ENCODE peak calls at places on chromosomes 16 and 17, in ten cellular contexts. R is transverse colon; A is uterus; B is CD4-positive, alpha-beta memory T cell; M is stomach; K is CD8-positive, alpha-beta T cell; Y is CD4-positive, alpha-beta T cell; C is A673; P is cardiac muscle cell; S is HCT116. X is an unnamed sample.

GRCh38 chr17:607341-608060 is 107.1 kb downstream of the VPS53 start:
- DNase-seq in R (no peak), A (no peak), B (no peak), M (no peak), K (no peak), Y (no peak), C (no peak), P (no peak), S (no peak), X (peak; percentile 37)

GRCh38 chr16:14672403-14672971 is 21.6 kb downstream of the PLA2G10 start:
- DNase-seq in R (peak; percentile 39), A (no peak), B (no peak), M (peak; percentile 53), K (no peak), Y (no peak), C (peak; percentile 13), P (peak; percentile 10), S (no peak), X (no peak)

GRCh38 chr17:42010898-42011516 is 6.2 kb downstream of the DNAJC7 start:
- DNase-seq in R (no peak), A (no peak), B (no peak), M (no peak), K (no peak), Y (no peak), C (peak; percentile 10), P (peak; percentile 57), S (no peak), X (no peak)

GRCh38 chr16:77805403-77805802 is 17.0 kb downstream of the VAT1L start:
- DNase-seq in R (no peak), A (no peak), B (no peak), M (no peak), K (no peak), Y (no peak), C (no peak), P (no peak), S (no peak), X (no peak)

GRCh38 chr16:78932395-78932794 is 668.1 kb downstream of the MAF start:
- DNase-seq in R (no peak), A (no peak), B (no peak), M (no peak), K (no peak), Y (no peak), C (no peak), P (no peak), S (no peak), X (no peak)

GRCh38 chr17:67636841-67637240 is 80.9 kb upstream of the NOL11 start:
- DNase-seq in R (no peak), A (no peak), B (no peak), M (no peak), K (no peak), Y (no peak), C (no peak), P (no peak), S (no peak), X (no peak)

GRCh38 chr17:45432405-45433113 is at the start of gene ARHGAP27:
- DNase-seq in R (peak; percentile 82), A (no peak), B (peak; percentile 38), M (peak; percentile 54), K (no peak), Y (no peak), C (no peak), P (peak; percentile 20), S (no peak), X (no peak)

GRCh38 chr17:64081802-64082799 is 47.8 kb downstream of the ERN1 start:
- DNase-seq in R (peak; percentile 34), A (no peak), B (peak; percentile 69), M (no peak), K (no peak), Y (no peak), C (peak; percentile 28), P (peak; percentile 82), S (peak; percentile 82), X (peak; percentile 85)

GRCh38 chr16:9007177-9007794 is 43.6 kb upstream of the USP7 start:
- DNase-seq in R (no peak), A (no peak), B (no peak), M (no peak), K (no peak), Y (no peak), C (peak; percentile 22), P (peak; percentile 12), S (no peak), X (no peak)

GRCh38 chr16:11692651-11693050 is 24.4 kb downstream of the SNN start:
- DNase-seq in R (no peak), A (no peak), B (no peak), M (no peak), K (no peak), Y (no peak), C (no peak), P (no peak), S (no peak), X (no peak)
- H3K27ac ChIP-seq in R (no peak overlapping the region), A (no peak overlapping the region), B (no peak overlapping the region), M (no peak overlapping the region), K (no peak overlapping the region), Y (no peak overlapping the region), C (no peak overlapping the region), P (no peak overlapping the region), S (no peak overlapping the region), X (no peak overlapping the region)

GRCh38 chr17:78715000-78715771 is 66.9 kb downstream of the CYTH1 start:
- DNase-seq in R (no peak), A (no peak), B (no peak), M (peak; percentile 22), K (no peak), Y (no peak), C (no peak), P (no peak), S (no peak), X (no peak)

GRCh38 chr17:78716292-78716691 is 65.8 kb downstream of the CYTH1 start:
- DNase-seq in R (no peak), A (no peak), B (no peak), M (no peak), K (no peak), Y (no peak), C (no peak), P (no peak), S (no peak), X (no peak)

GRCh38 chr17:78715876-78716275 is 66.2 kb downstream of the CYTH1 start:
- DNase-seq in R (no peak), A (no peak), B (no peak), M (no peak), K (no peak), Y (no peak), C (no peak), P (no peak), S (no peak), X (no peak)

GRCh38 chr17:78717431-78717980 is 64.6 kb downstream of the CYTH1 start:
- DNase-seq in R (peak; percentile 25), A (peak; percentile 28), B (no peak), M (no peak), K (no peak), Y (no peak), C (peak; percentile 54), P (peak; percentile 64), S (no peak), X (peak; percentile 49)

DNA sequence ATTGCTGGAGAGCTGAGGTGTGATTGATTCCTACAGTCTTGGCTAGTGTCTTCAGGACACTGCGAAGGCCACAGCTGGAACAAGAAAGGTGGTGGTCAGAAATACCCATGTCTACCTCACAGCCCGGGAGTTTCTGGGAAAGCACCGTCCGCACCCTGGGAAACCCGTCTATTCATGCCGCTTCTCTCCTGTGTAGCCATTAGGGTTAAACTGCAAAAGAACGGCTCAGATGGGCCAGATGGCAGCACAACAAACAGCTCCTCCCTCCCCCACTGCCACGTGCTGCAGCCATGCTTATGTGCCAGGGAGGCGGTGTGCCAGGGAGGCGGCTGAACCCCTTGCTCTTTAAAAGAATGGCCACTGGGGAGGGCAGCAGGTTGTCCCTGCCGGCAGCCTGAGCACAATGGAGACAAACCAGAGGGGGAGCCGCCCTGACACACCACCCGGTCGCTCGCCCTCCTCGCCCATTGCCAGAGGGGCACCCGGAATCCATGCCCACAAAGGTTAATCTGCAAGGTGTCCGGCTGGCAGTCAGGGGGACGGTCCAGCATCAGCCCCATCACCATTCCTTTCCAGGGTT is 65.2 kb downstream of the CYTH1 start:
- DNase-seq in R (peak; percentile 81), A (peak; percentile 56), B (no peak), M (peak; percentile 87), K (no peak), Y (no peak), C (peak; percentile 59), P (peak; percentile 54), S (no peak), X (peak; percentile 74)
- H3K27ac ChIP-seq in R (peak overlapping the region; percentile 60), A (peak overlapping the region; percentile 65), B (no peak overlapping the region), M (peak overlapping the region; percentile 49), K (no peak overlapping the region), Y (peak overlapping the region; percentile 42), C (peak overlapping the region; percentile 26), P (no peak overlapping the region), S (no peak overlapping the region), X (peak overlapping the region; percentile 68)

GRCh38 chr17:50425001-50425681 is 877 bp upstream of the ACSF2 start:
- DNase-seq in R (no peak), A (no peak), B (no peak), M (no peak), K (no peak), Y (no peak), C (no peak), P (no peak), S (no peak), X (no peak)
- H3K27ac ChIP-seq in R (peak overlapping the region; percentile 92), A (peak overlapping the region; percentile 86), B (peak overlapping the region; percentile 62), M (peak overlapping the region; percentile 43), K (peak overlapping the region; percentile 21), Y (no peak overlapping the region), C (no peak overlapping the region), P (peak overlapping the region; percentile 68), S (peak overlapping the region; percentile 56), X (peak overlapping the region; percentile 77)

GRCh38 chr17:38425744-38426143 is 2.5 kb upstream of the ARHGAP23 start:
- DNase-seq in R (no peak), A (no peak), B (no peak), M (no peak), K (no peak), Y (no peak), C (no peak), P (peak; percentile 46), S (no peak), X (no peak)

GRCh38 chr17:38426441-38426840 is 1.8 kb upstream of the ARHGAP23 start:
- DNase-seq in R (no peak), A (no peak), B (no peak), M (no peak), K (no peak), Y (no peak), C (no peak), P (no peak), S (no peak), X (no peak)

GRCh38 chr17:38427160-38427949 is 909 bp upstream of the ARHGAP23 start:
- DNase-seq in R (no peak), A (no peak), B (no peak), M (no peak), K (no peak), Y (no peak), C (no peak), P (no peak), S (no peak), X (no peak)

GRCh38 chr17:38424297-38424972 is 3.8 kb upstream of the ARHGAP23 start:
- DNase-seq in R (no peak), A (no peak), B (no peak), M (no peak), K (no peak), Y (no peak), C (no peak), P (no peak), S (no peak), X (no peak)

DNA sequence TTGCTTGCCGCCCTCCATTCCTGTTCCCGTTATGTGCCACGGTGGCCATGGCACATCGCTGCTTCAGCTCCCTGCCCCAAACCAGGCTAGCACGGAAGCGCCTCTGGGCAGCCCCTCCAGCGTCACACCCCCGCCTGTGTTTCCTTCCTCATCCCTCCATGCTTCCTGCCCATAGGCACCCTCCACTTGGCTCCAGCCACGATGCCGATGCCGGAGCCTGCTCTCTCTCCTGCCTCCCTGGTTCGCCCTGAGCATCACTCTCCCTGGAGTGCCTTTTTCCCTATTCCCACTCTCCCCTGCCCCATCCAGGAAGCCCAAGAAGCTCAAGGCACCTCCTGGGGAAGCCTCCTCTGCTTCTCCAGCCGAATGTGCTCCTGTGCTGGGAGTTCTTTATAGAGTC is 3.2 kb upstream of the ARHGAP23 start:
- DNase-seq in R (no peak), A (no peak), B (no peak), M (no peak), K (no peak), Y (no peak), C (no peak), P (no peak), S (no peak), X (no peak)
- H3K27ac ChIP-seq in R (peak overlapping the region; percentile 87), A (peak overlapping the region; percentile 97), B (no peak overlapping the region), M (no peak overlapping the region), K (no peak overlapping the region), Y (no peak overlapping the region), C (no peak overlapping the region), P (no peak overlapping the region), S (no peak overlapping the region), X (no peak overlapping the region)